ENCODE peak calls at places on chromosomes 13 and 19, in six cellular contexts. O is cardiac fibroblast, L is frontal cortex, D is A172, T is foreskin fibroblast, G is HTR-8/SVneo. E is an unnamed sample.

GRCh38 chr13:66969291-66969690 is 260.8 kb downstream of the PCDH9 start:
- DNase-seq in T (no peak), D (no peak), G (no peak), O (no peak), L (no peak), E (no peak)

GRCh38 chr13:48849515-48849914 is 126.2 kb upstream of the FNDC3A start:
- DNase-seq in D (no peak), L (no peak), G (no peak), O (no peak), T (no peak), E (no peak)

GRCh38 chr13:85798999-85799646 is at the start of gene SLITRK6:
- DNase-seq in G (peak), T (peak), D (peak), O (peak), L (no peak), E (peak)

GRCh38 chr13:104586010-104586746 is 1520.0 kb upstream of the SLC10A2 start:
- DNase-seq in D (peak), G (no peak), L (no peak), T (no peak), O (peak), E (peak)

GRCh38 chr13:107713314-107713713 is 502.0 kb downstream of the LIG4 start:
- DNase-seq in D (no peak), T (no peak), G (no peak), O (no peak), L (no peak), E (no peak)

GRCh38 chr19:32357720-32358119 is 12.3 kb downstream of the ZNF507 start:
- DNase-seq in O (no peak), D (no peak), L (no peak), T (no peak), G (no peak), E (no peak)

GRCh38 chr19:30712428-30713151 is 340.4 kb downstream of the ZNF536 start:
- DNase-seq in O (no peak), D (no peak), T (no peak), G (no peak), L (no peak), E (no peak)

GRCh38 chr13:79171131-79172061 is 234.7 kb downstream of the RBM26 start:
- DNase-seq in O (no peak), L (no peak), T (no peak), G (no peak), D (no peak), E (no peak)

GRCh38 chr13:30587231-30587630 is 30.5 kb upstream of the USPL1 start:
- DNase-seq in D (no peak), T (no peak), L (no peak), O (no peak), G (no peak), E (no peak)

GRCh38 chr13:49308977-49309408 is 61.3 kb downstream of the CDADC1 start:
- DNase-seq in O (no peak), T (no peak), L (no peak), D (no peak), G (no peak), E (no peak)

GRCh38 chr19:13748169-13748884 is 16.0 kb upstream of the MRI1 start:
- DNase-seq in G (no peak), D (peak), L (no peak), T (peak), O (peak), E (peak)

GRCh38 chr19:1618157-1619093 is 13.2 kb upstream of the UQCR11 start:
- DNase-seq in T (peak), D (peak), L (no peak), O (peak), G (peak), E (no peak)

GRCh38 chr19:788821-789472 is 8.3 kb upstream of the PTBP1 start:
- DNase-seq in T (no peak), L (no peak), D (no peak), G (no peak), O (no peak), E (no peak)

E was measured in PC-9.